ENCODE peak calls at places on chromosome 15, in six cellular contexts. H, V, R, U, I and J are unnamed samples.

GRCh38 chr15:79916424-79916823 is 19.6 kb upstream of the MTHFS start:
- DNase-seq in H (no peak), V (no peak), R (no peak), U (no peak), I (no peak), J (no peak)

GRCh38 chr15:70854669-70854976 is 666 bp upstream of the LARP6 start:
- DNase-seq in H (peak), V (no peak), R (no peak), U (no peak), I (no peak), J (no peak)

GRCh38 chr15:29888651-29889050 is 66.4 kb upstream of the TJP1 start:
- DNase-seq in H (peak), V (no peak), R (no peak), U (no peak), I (no peak), J (no peak)

GRCh38 chr15:82832601-82833209 is 23.3 kb downstream of the WHAMM start:
- DNase-seq in H (no peak), V (peak), R (no peak), U (no peak), I (peak), J (no peak)

GRCh38 chr15:39478996-39479395 is 101.9 kb upstream of the THBS1 start:
- DNase-seq in H (no peak), V (no peak), R (no peak), U (no peak), I (no peak), J (no peak)

GRCh38 chr15:85831415-85832113 is 36.8 kb upstream of the KLHL25 start:
- DNase-seq in H (peak), V (no peak), R (peak), U (peak), I (peak), J (peak)

GRCh38 chr15:90419738-90420487 is 31.9 kb downstream of the IQGAP1 start:
- DNase-seq in H (no peak), V (peak), R (no peak), U (no peak), I (peak), J (no peak)

GRCh38 chr15:74967670-74968069 is 11.1 kb upstream of the RPP25 start:
- DNase-seq in H (no peak), V (no peak), R (no peak), U (no peak), I (no peak), J (no peak)

GRCh38 chr15:74776851-74777768 is 4.8 kb upstream of the CSK start:
- DNase-seq in H (no peak), V (no peak), R (peak), U (peak), I (peak), J (no peak)

GRCh38 chr15:48458876-48459275 is 127.6 kb downstream of the DUT start:
- DNase-seq in H (no peak), V (peak), R (no peak), U (no peak), I (no peak), J (no peak)